ENCODE peak calls at places on chromosome 18, in eight cellular contexts. L is iPS DF 6.9, Y is GM23338, S is heart right ventricle, Q is psoas muscle, U is lung, W is bronchial epithelial cell, B is GM23248. V is an unnamed sample.

GRCh38 chr18:42758851-42759250 is 356.6 kb downstream of the RIT2 start:
- DNase-seq in Q (no peak), U (no peak), S (no peak), B (no peak), L (no peak), W (no peak), Y (no peak), V (no peak)

GRCh38 chr18:9803698-9804516 is 81.9 kb upstream of the TXNDC2 start:
- DNase-seq in Y (peak; percentile 13), S (peak; percentile 27), B (peak; percentile 22), W (no peak), U (no peak), L (no peak), Q (no peak), V (no peak)

GRCh38 chr18:3620146-3621119 is 170.5 kb downstream of the TGIF1 start:
- DNase-seq in U (no peak), W (no peak), L (no peak), Y (no peak), Q (no peak), S (no peak), B (no peak), V (no peak)

GRCh38 chr18:12515550-12515949 is 107.8 kb downstream of the PRELID3A start:
- DNase-seq in S (no peak), L (no peak), Q (no peak), B (peak; percentile 8), U (no peak), W (no peak), Y (no peak), V (no peak)

GRCh38 chr18:3323900-3324299 is 62.0 kb downstream of the MYL12B start:
- DNase-seq in Y (no peak), U (no peak), L (no peak), Q (no peak), B (peak; percentile 20), W (no peak), S (no peak), V (no peak)

GRCh38 chr18:67551146-67551545 is 34.6 kb upstream of the DSEL start:
- DNase-seq in B (no peak), Q (no peak), L (no peak), U (no peak), S (no peak), W (no peak), Y (no peak), V (no peak)

GRCh38 chr18:9854801-9855676 is 30.7 kb upstream of the TXNDC2 start:
- DNase-seq in S (no peak), U (peak; percentile 57), L (no peak), Y (no peak), B (no peak), W (peak; percentile 33), Q (no peak), V (no peak)

GRCh38 chr18:43077510-43078290 is 37.8 kb downstream of the RIT2 start:
- DNase-seq in W (no peak), L (no peak), B (no peak), Y (no peak), S (no peak), Q (no peak), U (no peak), V (no peak)

GRCh38 chr18:48161911-48162698 is 231.6 kb upstream of the SMAD2 start:
- DNase-seq in W (no peak), Y (peak; percentile 55), Q (no peak), U (no peak), S (no peak), B (no peak), L (no peak), V (no peak)

GRCh38 chr18:10727477-10727876 is 201.7 kb downstream of the NAPG start:
- DNase-seq in L (no peak), S (no peak), W (no peak), U (no peak), Y (no peak), B (peak; percentile 24), Q (no peak), V (peak; percentile 54)

GRCh38 chr18:45044787-45045186 is 364.1 kb downstream of the SETBP1 start:
- DNase-seq in Y (no peak), B (no peak), Q (no peak), W (no peak), S (no peak), U (no peak), L (no peak), V (no peak)

GRCh38 chr18:66616523-66616983 is 12.7 kb upstream of the CDH19 start:
- DNase-seq in B (no peak), Q (no peak), W (peak; percentile 29), U (no peak), Y (peak; percentile 75), L (peak; percentile 1), S (no peak), V (no peak)

GRCh38 chr18:26103579-26103978 is 13.2 kb upstream of the SS18 start:
- DNase-seq in L (peak; percentile 70), Q (no peak), Y (peak; percentile 84), S (no peak), W (peak; percentile 44), B (no peak), U (peak; percentile 49), V (no peak)

GRCh38 chr18:48488388-48488850 is 50.4 kb upstream of the CTIF start:
- DNase-seq in B (peak; percentile 87), S (peak; percentile 63), W (peak; percentile 91), Y (peak; percentile 9), U (peak; percentile 90), L (no peak), Q (peak; percentile 42), V (no peak)

DNA sequence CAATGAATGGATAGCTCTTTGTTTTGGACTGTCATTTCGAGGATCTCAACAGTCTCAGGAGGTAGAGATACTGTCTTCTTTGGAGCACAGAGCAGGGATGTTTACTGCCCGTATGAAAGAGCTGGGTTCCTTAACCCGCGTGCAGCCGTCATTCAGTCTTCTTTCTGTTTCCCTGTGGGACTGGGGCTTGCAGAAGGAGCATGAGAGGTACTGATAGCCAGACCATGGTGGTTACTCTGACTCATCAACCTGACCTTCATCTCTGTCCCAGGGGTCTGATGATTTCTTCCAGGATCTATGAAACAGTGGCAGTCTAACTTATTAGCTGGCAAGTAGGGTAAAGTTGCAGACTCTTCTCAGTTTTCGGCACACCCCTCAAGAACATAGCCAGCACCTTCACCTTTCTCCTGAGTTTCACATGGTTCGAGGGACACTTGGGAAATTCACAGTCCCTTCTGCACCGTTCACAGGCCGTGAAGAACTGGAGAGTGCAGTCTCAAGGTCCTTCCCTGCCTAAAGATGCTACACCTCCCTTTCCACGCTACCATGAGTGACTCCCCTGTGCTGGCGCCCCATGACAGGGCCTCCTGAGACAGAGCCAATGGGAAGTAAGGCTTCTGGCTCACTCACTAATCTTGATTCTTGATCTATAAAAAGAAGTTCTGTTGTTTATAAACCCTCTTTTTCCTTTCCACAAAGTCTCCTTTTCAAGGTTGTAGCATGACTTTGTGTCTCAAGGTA is 226.2 kb downstream of the MC4R start:
- DNase-seq in L (no peak), W (no peak), S (no peak), U (no peak), Q (no peak), B (peak; percentile 23), Y (no peak), V (no peak)
- H3K4me3 ChIP-seq in L (no peak overlapping the region), W (no peak overlapping the region), S (no peak overlapping the region), U (no peak overlapping the region), Q (no peak overlapping the region), B (no peak overlapping the region), Y (no peak overlapping the region), V (no peak overlapping the region)

DNA sequence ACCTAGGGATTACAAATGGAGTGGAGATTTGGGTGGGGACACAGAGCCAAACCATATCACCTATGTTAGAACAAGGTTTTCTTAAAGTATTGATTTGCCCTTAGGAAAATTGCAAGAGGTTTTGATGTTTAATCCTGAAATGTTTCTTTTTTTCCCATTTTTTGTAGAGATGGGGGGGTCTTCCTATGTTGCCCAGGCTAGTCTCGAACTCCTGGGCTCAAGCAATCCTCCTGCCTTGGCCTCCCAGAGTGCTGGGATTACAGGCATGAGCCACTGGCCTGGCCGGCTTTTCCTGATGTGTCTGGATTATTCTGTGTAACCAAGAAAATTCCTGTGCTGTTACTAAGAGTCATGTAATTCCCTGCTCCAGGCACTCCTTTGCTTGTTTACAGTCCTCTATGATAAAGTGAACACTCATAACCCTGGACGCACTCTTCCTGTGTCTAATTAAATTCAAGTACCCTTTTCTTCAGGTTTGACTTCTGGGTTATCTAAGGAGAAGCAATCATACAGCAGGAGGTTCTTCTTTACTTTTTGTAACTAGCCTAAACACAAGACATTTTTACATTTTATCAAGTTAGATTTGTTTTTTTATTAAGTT is 15.0 kb upstream of the CTDP1 start:
- DNase-seq in W (peak; percentile 96), S (no peak), Q (no peak), Y (no peak), L (no peak), U (no peak), B (peak; percentile 74), V (no peak)
- H3K27me3 ChIP-seq in W (no peaks in the 10 kb centered on the region), S (peaks cover 7% of the 10 kb centered on the region), Q (no peaks in the 10 kb centered on the region), Y (no peaks in the 10 kb centered on the region), L (no peaks in the 10 kb centered on the region), U (no peaks in the 10 kb centered on the region), B (peaks cover 20% of the 10 kb centered on the region), V (no peaks in the 10 kb centered on the region)

GRCh38 chr18:78661316-78661715 is 318.3 kb upstream of the SALL3 start:
- DNase-seq in B (no peak), S (no peak), W (no peak), Q (no peak), U (no peak), L (no peak), Y (no peak), V (no peak)

GRCh38 chr18:78659748-78660147 is 319.9 kb upstream of the SALL3 start:
- DNase-seq in W (no peak), L (peak; percentile 35), S (no peak), Y (peak; percentile 50), Q (no peak), U (no peak), B (no peak), V (no peak)

GRCh38 chr18:78659057-78659456 is 320.6 kb upstream of the SALL3 start:
- DNase-seq in U (no peak), W (no peak), S (no peak), Y (no peak), L (no peak), Q (no peak), B (no peak), V (no peak)

GRCh38 chr18:78658531-78658930 is 321.1 kb upstream of the SALL3 start:
- DNase-seq in L (no peak), U (no peak), Q (no peak), B (no peak), S (no peak), Y (no peak), W (no peak), V (no peak)

GRCh38 chr18:78660311-78660710 is 319.3 kb upstream of the SALL3 start:
- DNase-seq in Y (no peak), Q (no peak), U (no peak), S (no peak), B (no peak), W (no peak), L (no peak), V (no peak)
- H3K4me3 ChIP-seq in Y (no peak overlapping the region), Q (no peak overlapping the region), U (no peak overlapping the region), S (no peak overlapping the region), B (no peak overlapping the region), W (no peak overlapping the region), L (no peak overlapping the region), V (no peak overlapping the region)

GRCh38 chr18:46331316-46331715 is 227.1 kb downstream of the HAUS1 start:
- DNase-seq in W (no peak), L (no peak), B (no peak), S (no peak), U (no peak), Q (no peak), Y (no peak), V (no peak)
- H3K27me3 ChIP-seq in W (no peaks in the 10 kb centered on the region), L (peaks cover 7% of the 10 kb centered on the region), B (peaks cover 57% of the 10 kb centered on the region), S (no peaks in the 10 kb centered on the region), U (no peaks in the 10 kb centered on the region), Q (no peaks in the 10 kb centered on the region), Y (peaks cover 38% of the 10 kb centered on the region), V (no peaks in the 10 kb centered on the region)

V was measured in dorsolateral prefrontal cortex.